ENCODE peak calls at places on chromosomes 7 and 10, in seven cellular contexts. I is H1, F is H9, L is mesendoderm, R is mesenchymal stem cell, Y is IMR-90, J is trophoblast cell. B is an unnamed sample. For H3K4me1, the result is how much of the 10 kb centered on the place peaks cover.

GRCh38 chr7:82413237-82413636 is 30.3 kb downstream of the CACNA2D1 start:
- DNase-seq in I (no peak), F (peak), L (peak), R (no peak), Y (no peak), J (no peak), B (no peak)

GRCh38 chr7:36670585-36671431 is 53.5 kb downstream of the AOAH start:
- DNase-seq in I (peak), F (peak), L (peak), R (peak), Y (peak), J (peak), B (peak)

GRCh38 chr10:6543431-6544005 is 36.6 kb downstream of the PRKCQ start:
- DNase-seq in I (no peak), F (no peak), L (no peak), R (no peak), Y (no peak), J (no peak), B (no peak)

GRCh38 chr7:94410471-94411466 is 16.1 kb downstream of the COL1A2 start:
- DNase-seq in I (no peak), F (no peak), L (no peak), R (no peak), Y (no peak), J (no peak), B (no peak)

GRCh38 chr7:7354674-7355073 is 172.3 kb downstream of the C1GALT1 start:
- DNase-seq in I (no peak), F (no peak), L (peak), R (no peak), Y (no peak), J (peak), B (no peak)

GRCh38 chr7:130942211-130942964 is 208.4 kb upstream of the KLF14 start:
- DNase-seq in I (no peak), F (no peak), L (no peak), R (peak), Y (peak), J (peak), B (no peak)

GRCh38 chr10:7409732-7410168 is 1.1 kb downstream of the SFMBT2 start:
- DNase-seq in I (no peak), F (no peak), L (peak), R (peak), Y (no peak), J (no peak), B (no peak)

GRCh38 chr7:14974688-14975087 is 72.1 kb upstream of the DGKB start:
- DNase-seq in I (no peak), F (no peak), L (no peak), R (no peak), Y (no peak), J (no peak), B (no peak)

GRCh38 chr10:102316421-102316820 is 71.1 kb downstream of the GBF1 start:
- DNase-seq in I (no peak), F (no peak), L (no peak), R (no peak), Y (no peak), J (no peak), B (no peak)

DNA sequence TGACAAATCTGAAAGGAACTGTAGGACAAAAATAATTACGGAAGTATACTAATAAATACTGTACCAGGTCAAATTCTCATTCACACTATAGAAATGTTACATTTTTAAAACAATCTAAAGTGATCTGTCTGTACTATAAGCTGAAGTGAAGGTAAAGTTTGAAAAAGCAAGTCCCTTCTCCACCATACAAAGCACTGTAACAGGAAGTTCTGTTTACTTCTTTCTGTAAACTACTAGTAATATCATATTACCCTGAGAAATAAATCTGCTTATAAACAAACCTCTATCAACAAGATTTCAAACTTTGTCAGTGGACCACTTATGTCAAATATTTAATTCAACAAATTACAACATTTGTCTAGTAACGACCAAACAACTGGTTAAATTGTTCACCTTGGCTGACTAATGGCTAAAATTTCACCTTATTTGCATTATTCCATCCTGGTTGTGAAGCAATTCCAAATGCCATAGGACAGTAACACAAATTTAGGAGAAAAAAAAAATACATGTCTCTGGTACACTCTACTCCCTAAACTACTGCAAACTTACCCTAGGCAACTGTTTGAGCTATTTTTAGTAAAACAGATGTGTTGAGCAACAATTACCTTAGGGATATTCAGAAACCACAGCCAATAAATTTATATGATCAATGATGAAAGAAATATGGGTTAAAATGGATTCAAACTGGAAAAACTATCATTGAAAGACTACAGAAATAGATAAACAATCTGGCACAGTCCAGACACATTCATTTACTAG is 126.0 kb downstream of the NRBF2 start:
- DNase-seq in I (no peak), F (no peak), L (no peak), R (no peak), Y (peak), J (no peak), B (no peak)
- H3K4me1 ChIP-seq in I (under half), F (under half), L (under half), R (under half), Y (under half), J (under half), B (under half)

GRCh38 chr10:133259603-133259992 is 17.1 kb downstream of the ADAM8 start:
- DNase-seq in I (no peak), F (no peak), L (no peak), R (no peak), Y (no peak), J (no peak), B (no peak)
- H2BK5ac ChIP-seq in I (no peak), F (no peak), L (no peak), R (no peak), Y (peak), J (no peak), B (no peak)

DNA sequence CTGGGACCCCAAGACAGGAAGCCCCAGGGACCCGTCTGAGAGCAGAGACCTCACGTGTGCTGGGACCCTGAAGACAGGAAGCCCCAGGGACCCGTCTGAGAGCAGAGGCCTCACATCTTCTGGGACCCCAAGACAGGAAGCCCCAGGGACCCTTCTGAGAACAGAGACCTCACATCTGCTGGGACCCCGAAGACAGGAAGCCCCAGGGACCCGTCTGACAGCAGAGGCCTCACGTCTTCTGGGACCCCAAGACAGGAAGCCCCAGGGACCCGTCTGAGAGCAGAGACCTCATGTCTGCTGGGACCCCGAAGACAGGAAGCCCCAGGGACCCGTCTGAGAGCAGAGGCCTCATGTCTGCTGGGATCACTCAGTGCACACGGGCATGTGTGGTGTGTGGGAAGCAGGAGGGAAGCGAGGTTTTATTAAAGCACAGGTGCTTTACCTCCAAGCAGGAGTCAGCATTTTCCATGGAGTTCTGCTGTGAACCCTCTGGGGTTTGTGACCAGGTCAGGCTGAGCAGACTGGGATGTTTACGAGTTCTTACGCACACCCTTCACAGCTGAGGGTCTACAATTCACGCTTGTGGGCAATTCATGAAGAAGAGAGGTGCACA is 590.6 kb downstream of the DNAJB6 start:
- DNase-seq in I (no peak), F (no peak), L (no peak), R (no peak), Y (no peak), J (no peak), B (no peak)
- H3K4me1 ChIP-seq in I (under half), F (under half), L (under half), R (under half), Y (under half), J (under half), B (under half)

GRCh38 chr7:101867265-101867664 is 49.8 kb downstream of the CUX1 start:
- DNase-seq in I (no peak), F (no peak), L (no peak), R (no peak), Y (no peak), J (no peak), B (no peak)

GRCh38 chr7:101866328-101866727 is 48.9 kb downstream of the CUX1 start:
- DNase-seq in I (no peak), F (no peak), L (no peak), R (no peak), Y (no peak), J (peak), B (no peak)

GRCh38 chr7:101864039-101864438 is 46.6 kb downstream of the CUX1 start:
- DNase-seq in I (no peak), F (no peak), L (no peak), R (no peak), Y (no peak), J (no peak), B (no peak)

GRCh38 chr7:101863598-101863997 is 46.2 kb downstream of the CUX1 start:
- DNase-seq in I (no peak), F (no peak), L (no peak), R (no peak), Y (no peak), J (no peak), B (no peak)

DNA sequence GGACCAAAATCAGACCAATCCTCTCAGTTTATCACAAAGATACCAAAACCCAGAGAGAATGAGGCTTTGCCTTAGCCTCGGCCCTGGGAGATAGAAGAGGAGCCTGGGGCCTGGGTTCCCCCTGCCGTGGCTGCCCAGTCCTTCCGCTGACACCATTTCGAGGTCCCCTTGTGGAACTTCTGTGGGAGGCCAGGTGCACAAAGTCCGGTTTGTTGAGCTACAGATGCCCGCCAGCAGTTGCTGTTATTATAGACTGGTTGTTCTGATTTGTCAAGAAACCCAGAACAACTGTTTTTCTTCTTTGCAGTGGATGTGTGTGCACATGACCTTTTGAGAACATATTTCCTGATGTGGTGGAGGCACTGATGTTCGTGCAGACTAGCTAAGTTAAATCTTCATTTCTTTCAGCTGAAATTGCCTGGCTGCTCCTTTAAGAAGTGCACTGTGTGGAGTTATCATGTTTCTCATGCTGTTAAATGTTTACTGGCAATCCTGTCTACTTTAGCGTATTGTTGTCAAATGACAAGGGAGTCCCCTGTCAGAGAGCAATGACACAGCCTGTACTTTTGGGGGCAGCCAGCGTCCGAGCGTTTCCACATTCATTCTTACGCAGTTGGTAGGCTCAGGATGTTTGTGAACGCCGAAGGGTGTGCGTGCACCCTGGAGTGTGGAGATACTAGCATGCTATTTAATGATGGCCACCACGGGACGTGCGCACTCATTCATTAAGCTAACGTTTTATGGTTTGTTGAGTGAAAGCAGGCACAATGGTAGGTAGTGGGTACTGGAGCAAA is 47.8 kb downstream of the CUX1 start:
- DNase-seq in I (no peak), F (no peak), L (no peak), R (peak), Y (no peak), J (no peak), B (no peak)
- H2BK5ac ChIP-seq in I (no peak), F (no peak), L (no peak), R (no peak), Y (no peak), J (no peak), B (no peak)

DNA sequence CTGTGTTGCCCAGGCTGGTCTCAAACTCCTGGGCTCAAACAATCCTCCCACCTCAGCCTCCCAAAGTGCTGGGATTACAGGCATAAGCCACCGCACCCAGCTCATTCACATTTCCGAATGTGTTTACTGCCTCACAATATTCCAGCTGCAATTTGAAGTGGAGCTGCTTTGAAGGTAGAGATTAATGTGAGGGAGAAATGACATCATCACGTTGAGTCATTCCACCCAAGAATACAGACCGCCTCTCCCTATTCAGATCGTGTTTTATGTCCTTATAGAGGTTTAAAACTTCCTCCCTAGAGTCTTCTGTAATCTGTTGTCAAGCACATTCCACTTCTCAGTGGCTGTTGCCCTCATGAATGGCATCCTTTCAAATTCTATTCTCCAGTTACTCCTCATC is 100.4 kb upstream of the PDGFA start:
- DNase-seq in I (no peak), F (no peak), L (peak), R (peak), Y (peak), J (no peak), B (no peak)
- H3K4me1 ChIP-seq in I (under half), F (under half), L (under half), R (under half), Y (under half), J (under half), B (under half)

GRCh38 chr10:87875929-87876571 is 12.6 kb downstream of the PTEN start:
- DNase-seq in I (no peak), F (no peak), L (no peak), R (no peak), Y (no peak), J (no peak), B (no peak)
- H2BK5ac ChIP-seq in I (no peak), F (no peak), L (no peak), R (no peak), Y (no peak), J (no peak), B (no peak)

DNA sequence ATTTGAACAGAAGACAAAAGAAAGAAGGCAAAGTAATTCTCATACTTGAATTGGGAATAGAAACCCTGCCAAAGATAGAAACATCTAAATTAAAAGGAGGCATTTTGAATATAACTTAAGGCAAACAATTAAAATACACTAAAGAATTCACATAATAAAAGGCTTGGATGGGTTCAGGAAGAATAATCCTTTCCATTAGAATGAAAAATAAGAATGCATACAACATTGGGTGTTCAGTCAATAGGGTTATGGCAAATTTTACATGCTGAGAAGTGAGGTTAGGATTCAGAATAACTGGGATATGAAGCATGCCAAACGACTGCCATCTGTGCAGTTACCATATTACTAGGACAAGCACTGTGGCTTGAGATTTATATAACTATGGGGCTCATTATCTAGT is 326.5 kb downstream of the THSD7A start:
- DNase-seq in I (no peak), F (no peak), L (no peak), R (no peak), Y (no peak), J (no peak), B (no peak)
- H3K4me1 ChIP-seq in I (under half), F (under half), L (under half), R (under half), Y (under half), J (under half), B (under half)

GRCh38 chr7:155953781-155954549 is 141.7 kb upstream of the SHH start:
- DNase-seq in I (no peak), F (no peak), L (peak), R (no peak), Y (no peak), J (no peak), B (no peak)
- H2BK5ac ChIP-seq in I (no peak), F (no peak), L (no peak), R (no peak), Y (no peak), J (no peak), B (no peak)

GRCh38 chr7:5455175-5455574 is 31.5 kb upstream of the TNRC18 start:
- DNase-seq in I (no peak), F (no peak), L (no peak), R (no peak), Y (no peak), J (no peak), B (no peak)

GRCh38 chr7:5456420-5456819 is 32.8 kb upstream of the TNRC18 start:
- DNase-seq in I (no peak), F (no peak), L (no peak), R (no peak), Y (no peak), J (no peak), B (no peak)

GRCh38 chr7:5455581-5456222 is 32.1 kb upstream of the TNRC18 start:
- DNase-seq in I (no peak), F (no peak), L (no peak), R (no peak), Y (no peak), J (no peak), B (no peak)

GRCh38 chr7:5459084-5459483 is 35.5 kb upstream of the TNRC18 start:
- DNase-seq in I (no peak), F (no peak), L (no peak), R (no peak), Y (no peak), J (no peak), B (no peak)

GRCh38 chr7:5457245-5457735 is 33.7 kb upstream of the TNRC18 start:
- DNase-seq in I (no peak), F (no peak), L (no peak), R (no peak), Y (no peak), J (no peak), B (no peak)
- H3K4me1 ChIP-seq in I (under half), F (under half), L (under half), R (under half), Y (under half), J (under half), B (under half)

GRCh38 chr7:151896486-151896885 is 19.6 kb upstream of the PRKAG2 start:
- DNase-seq in I (no peak), F (no peak), L (no peak), R (no peak), Y (no peak), J (no peak), B (no peak)

GRCh38 chr7:151894131-151895007 is 17.5 kb upstream of the PRKAG2 start:
- DNase-seq in I (no peak), F (no peak), L (no peak), R (no peak), Y (no peak), J (no peak), B (no peak)

GRCh38 chr7:151895695-151896485 is 19.0 kb upstream of the PRKAG2 start:
- DNase-seq in I (no peak), F (no peak), L (no peak), R (peak), Y (no peak), J (no peak), B (no peak)

GRCh38 chr7:151893405-151893923 is 16.5 kb upstream of the PRKAG2 start:
- DNase-seq in I (no peak), F (no peak), L (no peak), R (no peak), Y (no peak), J (no peak), B (no peak)

GRCh38 chr7:151895008-151895661 is 18.2 kb upstream of the PRKAG2 start:
- DNase-seq in I (no peak), F (no peak), L (no peak), R (no peak), Y (no peak), J (no peak), B (no peak)
- H2BK5ac ChIP-seq in I (no peak), F (no peak), L (no peak), R (no peak), Y (no peak), J (no peak), B (no peak)

B was measured in neuronal stem cell.